ENCODE peak calls at places on chromosomes 4 and X, in five cellular contexts. W is MM.1S, B is mesenchymal stem cell, Q is GM12878, A is HCT116. F is an unnamed sample.

GRCh38 chr4:154024097-154024496 is 235.2 kb upstream of the SFRP2 start:
- DNase-seq in W (no peak), B (no peak), Q (no peak), A (no peak), F (peak; percentile 48)

GRCh38 chrX:47222776-47223350 is 4.4 kb downstream of the CDK16 start:
- DNase-seq in W (no peak), B (no peak), Q (no peak), A (no peak), F (peak; percentile 63)

GRCh38 chr4:66574145-66574978 is 904.1 kb upstream of the EPHA5 start:
- DNase-seq in W (no peak), B (peak; percentile 40), Q (no peak), A (no peak), F (no peak)

GRCh38 chrX:39759526-39760224 is 338.1 kb downstream of the BCOR start:
- DNase-seq in W (no peak), B (peak; percentile 63), Q (no peak), A (no peak), F (no peak)

GRCh38 chr4:187586892-187587291 is 408.7 kb upstream of the ZFP42 start:
- DNase-seq in W (no peak), B (no peak), Q (no peak), A (peak; percentile 73), F (no peak)

GRCh38 chr4:127509155-127509554 is 123.6 kb upstream of the INTU start:
- DNase-seq in W (no peak), B (no peak), Q (no peak), A (no peak), F (no peak)

GRCh38 chr4:95114521-95114920 is 356.8 kb downstream of the BMPR1B start:
- DNase-seq in W (no peak), B (no peak), Q (no peak), A (no peak), F (no peak)

GRCh38 chrX:72621619-72622485 is 49.2 kb upstream of the HDAC8 start:
- DNase-seq in W (no peak), B (peak; percentile 45), Q (peak; percentile 24), A (peak; percentile 16), F (no peak)

GRCh38 chr4:59247032-59247431 is 1953.1 kb upstream of the ADGRL3 start:
- DNase-seq in W (peak; percentile 27), B (peak; percentile 1), Q (no peak), A (no peak), F (no peak)

GRCh38 chr4:32261196-32261595 is 1541.0 kb downstream of the PCDH7 start:
- DNase-seq in W (no peak), B (no peak), Q (no peak), A (no peak), F (no peak)

GRCh38 chrX:2600564-2600963 is 90.5 kb upstream of the CD99 start:
- DNase-seq in W (no peak), B (no peak), Q (no peak), A (no peak), F (no peak)

GRCh38 chr4:41154814-41155177 is 59.5 kb downstream of the APBB2 start:
- DNase-seq in W (no peak), B (peak; percentile 56), Q (no peak), A (no peak), F (no peak)

GRCh38 chr4:15159477-15160019 is 157.3 kb downstream of the CPEB2 start:
- DNase-seq in W (no peak), B (no peak), Q (no peak), A (no peak), F (no peak)

GRCh38 chr4:17447056-17447455 is 64.8 kb downstream of the QDPR start:
- DNase-seq in W (no peak), B (no peak), Q (no peak), A (no peak), F (no peak)

GRCh38 chr4:184960505-184960971 is 57.8 kb upstream of the HELT start:
- DNase-seq in W (no peak), B (no peak), Q (no peak), A (no peak), F (no peak)

GRCh38 chrX:70774223-70774622 is 134.3 kb downstream of the TEX11 start:
- DNase-seq in W (no peak), B (no peak), Q (no peak), A (no peak), F (no peak)

GRCh38 chrX:73577368-73577767 is 14.4 kb downstream of the CHIC1 start:
- DNase-seq in W (no peak), B (peak; percentile 79), Q (no peak), A (no peak), F (peak; percentile 39)

GRCh38 chr4:4247711-4248035 is 350 bp downstream of the TMEM128 start:
- DNase-seq in W (peak; percentile 23), B (no peak), Q (no peak), A (no peak), F (no peak)

GRCh38 chrX:22662776-22663175 is 337.0 kb upstream of the DDX53 start:
- DNase-seq in W (no peak), B (no peak), Q (no peak), A (no peak), F (no peak)

GRCh38 chr4:83320548-83320947 is 14.1 kb downstream of the HPSE start:
- DNase-seq in W (no peak), B (peak; percentile 22), Q (no peak), A (no peak), F (no peak)

GRCh38 chr4:186775867-186776266 is 52.2 kb upstream of the FAT1 start:
- DNase-seq in W (no peak), B (no peak), Q (no peak), A (no peak), F (no peak)

GRCh38 chr4:17368408-17368807 is 143.5 kb downstream of the QDPR start:
- DNase-seq in W (no peak), B (no peak), Q (no peak), A (no peak), F (no peak)

GRCh38 chr4:182808673-182809416 is 108.3 kb downstream of the DCTD start:
- DNase-seq in W (peak; percentile 74), B (peak; percentile 17), Q (peak; percentile 55), A (no peak), F (no peak)

GRCh38 chr4:46444318-46444717 is 54.4 kb upstream of the GABRA2 start:
- DNase-seq in W (no peak), B (peak; percentile 33), Q (no peak), A (no peak), F (no peak)

GRCh38 chr4:145619639-145619996 is 433 bp downstream of the MMAA start:
- DNase-seq in W (no peak), B (peak; percentile 66), Q (peak; percentile 45), A (peak; percentile 28), F (no peak)

GRCh38 chrX:129777218-129777768 is 2.5 kb upstream of the SASH3 start:
- DNase-seq in W (peak; percentile 90), B (no peak), Q (no peak), A (no peak), F (no peak)
- H3K4me2 ChIP-seq in W (peak overlapping the region; percentile 84), B (no peak overlapping the region), Q (peak overlapping the region; percentile 83), A (no peak overlapping the region), F (no peak overlapping the region)

GRCh38 chr4:26484538-26484937 is 5.7 kb downstream of the CCKAR start:
- DNase-seq in W (no peak), B (no peak), Q (no peak), A (no peak), F (no peak)
- H3K9ac ChIP-seq in W (no peak overlapping the region), B (peak overlapping the region; percentile 7), Q (no peak overlapping the region), A (no peak overlapping the region), F (no peak overlapping the region)

DNA sequence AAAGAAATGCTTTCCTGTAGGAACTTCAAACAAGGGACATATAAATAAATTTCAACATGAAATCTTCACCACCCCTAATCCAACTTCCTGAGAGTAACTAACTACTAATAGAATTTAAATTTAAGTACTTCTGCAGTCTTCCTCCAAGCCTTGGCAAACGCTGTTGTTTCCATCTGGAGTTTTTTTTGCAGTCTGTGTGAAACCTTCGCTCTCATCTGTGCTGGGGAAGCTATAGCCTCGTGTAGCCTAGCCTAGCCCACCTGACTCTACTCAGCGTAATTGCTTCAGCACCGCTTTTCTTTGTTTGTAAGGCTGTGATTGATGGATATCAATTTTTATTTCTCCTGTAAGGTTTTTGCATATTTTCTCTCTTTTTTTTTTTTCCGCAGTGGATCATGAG is 30.9 kb downstream of the STOX2 start:
- DNase-seq in W (no peak), B (no peak), Q (no peak), A (no peak), F (no peak)
- H3K4me1 ChIP-seq in W (no peaks in the 10 kb centered on the region), B (no peaks in the 10 kb centered on the region), Q (no peaks in the 10 kb centered on the region), A (no peaks in the 10 kb centered on the region), F (no peaks in the 10 kb centered on the region)

DNA sequence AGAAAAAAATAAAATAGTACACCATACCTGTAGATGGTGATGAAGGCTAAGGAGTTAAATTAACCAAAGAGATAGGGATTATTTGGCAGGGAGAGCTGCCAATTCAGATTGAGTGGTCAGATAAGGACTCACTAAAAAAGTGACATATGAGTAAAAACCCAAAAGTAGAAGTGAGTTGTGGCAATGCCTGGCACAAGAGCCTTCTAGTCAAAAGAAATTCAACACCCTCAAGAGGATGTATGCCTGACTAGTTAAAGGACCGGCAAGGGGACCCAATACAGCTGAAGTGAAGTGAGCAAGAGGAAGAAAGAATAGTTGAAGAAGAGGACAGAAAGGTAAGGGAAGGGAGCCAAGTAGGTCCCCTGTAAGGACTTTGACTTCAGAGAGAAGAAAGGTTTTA is 34.9 kb downstream of the ELF2 start:
- DNase-seq in W (no peak), B (no peak), Q (peak; percentile 15), A (no peak), F (no peak)
- H3K4me2 ChIP-seq in W (no peak overlapping the region), B (no peak overlapping the region), Q (no peak overlapping the region), A (no peak overlapping the region), F (no peak overlapping the region)

GRCh38 chrX:44152867-44153266 is 179.7 kb upstream of the NDP start:
- DNase-seq in W (no peak), B (peak; percentile 0), Q (no peak), A (no peak), F (no peak)
- H3K9ac ChIP-seq in W (no peak overlapping the region), B (peak overlapping the region; percentile 10), Q (no peak overlapping the region), A (no peak overlapping the region), F (no peak overlapping the region)

GRCh38 chrX:10598540-10598939 is 21.8 kb downstream of the MID1 start:
- DNase-seq in W (no peak), B (no peak), Q (no peak), A (no peak), F (no peak)
- H3K4me1 ChIP-seq in W (peaks cover 6% of the 10 kb centered on the region), B (no peaks in the 10 kb centered on the region), Q (no peaks in the 10 kb centered on the region), A (no peaks in the 10 kb centered on the region), F (no peaks in the 10 kb centered on the region)

GRCh38 chrX:130263016-130263415 is 5.7 kb downstream of the ZNF280C start:
- DNase-seq in W (no peak), B (no peak), Q (no peak), A (no peak), F (no peak)
- H3K4me2 ChIP-seq in W (no peak overlapping the region), B (no peak overlapping the region), Q (no peak overlapping the region), A (no peak overlapping the region), F (no peak overlapping the region)

F was measured in mesendoderm.